ENCODE peak calls at places on chromosomes 16 and 17, in ten cellular contexts. U is fibroblast of the aortic adventitia; C is retinal pigment epithelial cell; Z is right cardiac atrium; O is CD4-positive, alpha-beta T cell; K is RPMI7951; L is head of caudate nucleus; E is GM23248; B is A172; D is T47D. J is an unnamed sample.

GRCh38 chr17:71187145-71187878 is 933.5 kb upstream of the SOX9 start:
- DNase-seq in C (no peak), B (no peak), Z (no peak), E (no peak), L (no peak), D (no peak), O (no peak), U (no peak), K (no peak), J (no peak)

GRCh38 chr17:18378205-18378505 is 577 bp downstream of the EVPLL start:
- DNase-seq in K (no peak), O (no peak), D (no peak), C (no peak), E (no peak), B (no peak), Z (no peak), L (no peak), U (no peak), J (no peak)

GRCh38 chr16:77457046-77457445 is 22.2 kb upstream of the ADAMTS18 start:
- DNase-seq in O (no peak), K (peak; percentile 3), U (no peak), Z (no peak), E (no peak), B (peak; percentile 16), C (no peak), L (no peak), D (no peak), J (peak; percentile 62)

GRCh38 chr16:84933774-84934571 is 77.4 kb downstream of the ZDHHC7 start:
- DNase-seq in E (peak; percentile 75), D (no peak), Z (peak; percentile 96), U (peak; percentile 59), L (peak; percentile 45), O (no peak), C (no peak), B (no peak), K (peak; percentile 54), J (no peak)

GRCh38 chr16:83187404-83187803 is 560.6 kb downstream of the CDH13 start:
- DNase-seq in C (no peak), K (peak; percentile 95), E (peak; percentile 84), B (peak; percentile 90), L (peak; percentile 28), Z (no peak), D (no peak), U (peak; percentile 75), O (no peak), J (peak; percentile 74)

GRCh38 chr16:4270595-4270994 is 2.2 kb downstream of the TFAP4 start:
- DNase-seq in Z (peak; percentile 56), K (no peak), L (no peak), U (no peak), O (no peak), D (no peak), E (no peak), B (no peak), C (no peak), J (no peak)

GRCh38 chr16:58478427-58478826 is 21.5 kb upstream of the NDRG4 start:
- DNase-seq in B (no peak), L (no peak), D (no peak), O (no peak), K (no peak), Z (no peak), E (no peak), U (no peak), C (no peak), J (no peak)

GRCh38 chr17:66949501-66949900 is 15.0 kb upstream of the CACNG4 start:
- DNase-seq in U (peak; percentile 4), L (peak; percentile 84), E (peak; percentile 92), K (peak; percentile 72), B (no peak), O (no peak), Z (no peak), D (no peak), C (no peak), J (no peak)

GRCh38 chr17:17822189-17822978 is 14.4 kb downstream of the SREBF1 start:
- DNase-seq in L (peak; percentile 95), B (no peak), D (no peak), E (peak; percentile 84), Z (peak; percentile 96), K (peak; percentile 93), C (no peak), U (peak; percentile 96), O (no peak), J (peak; percentile 91)

GRCh38 chr17:47993031-47993546 is 22.2 kb downstream of the CDK5RAP3 start:
- DNase-seq in L (no peak), E (no peak), D (no peak), Z (no peak), C (no peak), U (no peak), O (no peak), B (no peak), K (no peak), J (no peak)

GRCh38 chr17:2101448-2102257 is 46.8 kb downstream of the HIC1 start:
- DNase-seq in U (no peak), B (no peak), O (peak; percentile 52), K (no peak), Z (no peak), D (peak; percentile 41), E (no peak), C (peak; percentile 88), L (no peak), J (peak; percentile 79)

GRCh38 chr17:74694081-74694480 is 18.6 kb downstream of the CD300LF start:
- DNase-seq in Z (no peak), B (no peak), D (no peak), U (no peak), C (no peak), O (no peak), L (no peak), E (no peak), K (no peak), J (no peak)

GRCh38 chr16:50270510-50271147 is 4.3 kb downstream of the ADCY7 start:
- DNase-seq in D (no peak), O (no peak), K (no peak), L (no peak), C (no peak), Z (peak; percentile 31), E (no peak), U (no peak), B (no peak), J (no peak)

GRCh38 chr16:3065069-3065741 is at the start of gene IL32:
- DNase-seq in C (no peak), K (peak; percentile 73), B (peak; percentile 90), L (no peak), O (peak; percentile 59), D (no peak), U (peak; percentile 86), Z (peak; percentile 85), E (peak; percentile 80), J (peak; percentile 61)

GRCh38 chr17:81099888-81100287 is 64.9 kb downstream of the BAIAP2 start:
- DNase-seq in L (no peak), E (no peak), D (no peak), C (no peak), B (no peak), O (no peak), Z (no peak), U (no peak), K (no peak), J (no peak)

GRCh38 chr17:65109990-65110680 is 27.0 kb upstream of the RGS9 start:
- DNase-seq in O (no peak), B (peak; percentile 18), L (no peak), K (no peak), C (no peak), D (no peak), E (peak; percentile 24), Z (no peak), U (peak; percentile 79), J (peak; percentile 30)

GRCh38 chr17:38733315-38734234 is 3.4 kb downstream of the CISD3 start:
- DNase-seq in O (no peak), C (no peak), D (peak; percentile 77), L (no peak), K (no peak), E (no peak), Z (no peak), B (no peak), U (no peak), J (no peak)

GRCh38 chr17:2282297-2282873 is 21.2 kb downstream of the SMG6 start:
- DNase-seq in Z (no peak), E (peak; percentile 80), U (peak; percentile 93), B (peak; percentile 69), K (peak; percentile 62), C (no peak), D (no peak), O (no peak), L (no peak), J (peak; percentile 88)

GRCh38 chr17:17692353-17693252 is 11.3 kb downstream of the RAI1 start:
- DNase-seq in L (no peak), D (no peak), B (no peak), O (no peak), Z (peak; percentile 54), U (no peak), K (no peak), E (no peak), C (no peak), J (no peak)

GRCh38 chr16:9139965-9140364 is 48.5 kb downstream of the HAPSTR1 start:
- DNase-seq in U (peak; percentile 31), Z (no peak), D (no peak), E (peak; percentile 56), C (no peak), K (peak; percentile 45), L (peak; percentile 44), B (peak; percentile 33), O (no peak), J (no peak)

GRCh38 chr16:1306344-1306743 is 3.1 kb upstream of the UBE2I start:
- DNase-seq in C (no peak), E (no peak), D (no peak), K (no peak), B (no peak), U (no peak), Z (no peak), L (no peak), O (no peak), J (no peak)

GRCh38 chr16:81535679-81536360 is 91.2 kb downstream of the CMIP start:
- DNase-seq in B (no peak), O (no peak), D (no peak), E (no peak), C (no peak), Z (no peak), K (no peak), U (no peak), L (no peak), J (no peak)

GRCh38 chr16:48101069-48101674 is 54.6 kb downstream of the ABCC12 start:
- DNase-seq in D (no peak), Z (no peak), B (no peak), O (no peak), U (peak; percentile 25), C (no peak), E (no peak), L (no peak), K (no peak), J (peak; percentile 43)